ENCODE peak calls at places on chromosomes 6 and 20, in nine cellular contexts. T is ELF-1; L is transverse colon; K is COLO829; P is HS-5; S is activated CD4-positive, CD25-positive, alpha-beta regulatory T cell; R is kidney tubule cell; M is activated naive CD4-positive, alpha-beta T cell treated with Interleukin-2 at 50 U/mL for 16 hours; A is heart right ventricle. O is an unnamed sample.

GRCh38 chr20:63363013-63363957 is 2.1 kb upstream of the CHRNA4 start:
- DNase-seq in T (peak; percentile 42), R (no peak), K (no peak), P (no peak), A (no peak), S (no peak), L (no peak), M (no peak), O (no peak)

GRCh38 chr20:33719277-33719988 is 677 bp downstream of the PXMP4 start:
- DNase-seq in K (no peak), P (no peak), M (no peak), L (peak; percentile 13), R (peak; percentile 6), S (no peak), T (no peak), A (no peak), O (no peak)

GRCh38 chr20:11686900-11687543 is 230.7 kb upstream of the BTBD3 start:
- DNase-seq in M (no peak), S (no peak), L (peak; percentile 30), T (peak; percentile 39), K (no peak), P (no peak), A (no peak), R (peak; percentile 68), O (no peak)

GRCh38 chr20:60266184-60266823 is 308.1 kb downstream of the CDH26 start:
- DNase-seq in L (no peak), S (no peak), P (no peak), M (no peak), A (no peak), R (no peak), T (no peak), K (no peak), O (no peak)

GRCh38 chr6:23213193-23213592 is 643.8 kb downstream of the HDGFL1 start:
- DNase-seq in R (no peak), M (no peak), A (no peak), L (no peak), P (no peak), S (no peak), T (no peak), K (no peak), O (no peak)

GRCh38 chr20:57135875-57136274 is 130.6 kb downstream of the BMP7 start:
- DNase-seq in R (no peak), K (no peak), S (no peak), A (no peak), T (no peak), P (no peak), M (no peak), L (no peak), O (no peak)

GRCh38 chr6:151553416-151554158 is 59.8 kb downstream of the CCDC170 start:
- DNase-seq in K (no peak), L (no peak), R (no peak), A (no peak), M (no peak), S (no peak), P (no peak), T (no peak), O (no peak)

GRCh38 chr6:118970866-118971265 is 35.9 kb upstream of the MCM9 start:
- DNase-seq in S (no peak), A (no peak), L (no peak), R (no peak), K (no peak), P (no peak), T (no peak), M (no peak), O (no peak)

GRCh38 chr20:57755609-57756008 is 45.8 kb upstream of the PMEPA1 start:
- DNase-seq in M (no peak), A (no peak), T (no peak), S (no peak), P (no peak), K (no peak), L (no peak), R (no peak), O (no peak)

GRCh38 chr6:298233-299049 is 6.2 kb downstream of the DUSP22 start:
- DNase-seq in T (no peak), A (peak; percentile 41), L (no peak), P (no peak), S (no peak), K (no peak), M (no peak), R (no peak), O (no peak)

GRCh38 chr6:147651249-147652063 is 143.0 kb downstream of the SAMD5 start:
- DNase-seq in K (peak; percentile 29), L (peak; percentile 20), A (peak; percentile 19), T (peak; percentile 15), R (peak; percentile 30), S (no peak), M (no peak), P (no peak), O (no peak)

GRCh38 chr6:118501099-118501498 is 47.0 kb upstream of the PLN start:
- DNase-seq in T (no peak), M (no peak), K (no peak), S (no peak), R (no peak), P (no peak), A (no peak), L (no peak), O (no peak)

GRCh38 chr6:113588646-113589045 is 268.5 kb upstream of the MARCKS start:
- DNase-seq in M (no peak), R (no peak), L (no peak), K (no peak), P (no peak), A (no peak), S (no peak), T (no peak), O (no peak)

GRCh38 chr6:13765570-13765969 is 48.8 kb downstream of the MCUR1 start:
- DNase-seq in R (peak; percentile 41), P (no peak), M (no peak), A (no peak), K (no peak), T (no peak), L (no peak), S (no peak), O (no peak)

GRCh38 chr20:44536139-44536538 is 14.3 kb upstream of the SERINC3 start:
- DNase-seq in K (no peak), A (no peak), M (no peak), L (peak; percentile 25), S (no peak), P (no peak), T (no peak), R (no peak), O (no peak)

GRCh38 chr6:83488448-83488847 is 23.9 kb upstream of the PRSS35 start:
- DNase-seq in R (no peak), S (no peak), T (no peak), A (no peak), L (no peak), M (no peak), K (no peak), P (no peak), O (no peak)

GRCh38 chr6:33592595-33593413 is 12.7 kb upstream of the BAK1 start:
- DNase-seq in S (no peak), P (no peak), K (no peak), M (peak; percentile 46), R (peak; percentile 90), A (no peak), T (peak; percentile 91), L (peak; percentile 78), O (peak; percentile 74)

GRCh38 chr6:135267085-135267484 is 86.0 kb downstream of the MYB start:
- DNase-seq in R (no peak), K (no peak), L (peak; percentile 59), A (no peak), M (no peak), S (no peak), P (no peak), T (no peak), O (no peak)

GRCh38 chr20:31758521-31758920 is 19.4 kb downstream of the TPX2 start:
- DNase-seq in A (no peak), K (no peak), S (no peak), M (no peak), T (no peak), P (no peak), R (no peak), L (no peak), O (no peak)

GRCh38 chr6:54846857-54847721 is 518 bp downstream of the FAM83B start:
- DNase-seq in A (no peak), M (no peak), L (peak; percentile 30), K (no peak), T (peak; percentile 60), R (peak; percentile 65), S (no peak), P (no peak), O (no peak)

GRCh38 chr6:46138281-46138680 is 8.5 kb downstream of the ENPP4 start:
- DNase-seq in S (no peak), A (no peak), K (no peak), M (no peak), T (no peak), R (peak; percentile 60), P (no peak), L (no peak), O (no peak)

GRCh38 chr6:150025201-150025917 is at the start of gene RAET1L:
- DNase-seq in K (peak; percentile 41), P (no peak), M (peak; percentile 32), A (peak; percentile 25), R (peak; percentile 82), L (peak; percentile 65), T (no peak), S (no peak), O (peak; percentile 47)

GRCh38 chr20:36408219-36408618 is 102.1 kb downstream of the DLGAP4 start:
- DNase-seq in T (no peak), P (no peak), A (no peak), M (no peak), S (no peak), L (peak; percentile 28), R (peak; percentile 39), K (no peak), O (no peak)

GRCh38 chr20:44970243-44970757 is 4.0 kb downstream of the STK4 start:
- DNase-seq in K (no peak), L (no peak), M (no peak), A (no peak), T (no peak), R (no peak), S (no peak), P (no peak), O (no peak)

GRCh38 chr6:166999845-167000253 is 652 bp downstream of the CEP43 start:
- DNase-seq in L (peak; percentile 49), R (peak; percentile 16), K (no peak), S (no peak), P (no peak), T (no peak), A (no peak), M (no peak), O (no peak)

GRCh38 chr20:50285376-50286173 is 94.9 kb downstream of the CEBPB start:
- DNase-seq in S (no peak), M (peak; percentile 12), A (no peak), L (no peak), T (no peak), R (peak; percentile 34), K (no peak), P (peak; percentile 83), O (no peak)

GRCh38 chr20:58854638-58855471 is 2.3 kb downstream of the GNAS start:
- DNase-seq in A (no peak), L (no peak), P (no peak), M (no peak), K (no peak), T (peak; percentile 57), R (no peak), S (no peak), O (no peak)

GRCh38 chr6:90290991-90291390 is 5.7 kb downstream of the BACH2 start:
- DNase-seq in A (no peak), R (no peak), P (no peak), L (no peak), T (no peak), S (no peak), M (no peak), K (peak; percentile 35), O (no peak)

GRCh38 chr20:40630723-40631631 is 58.1 kb downstream of the MAFB start:
- DNase-seq in L (no peak), T (no peak), A (no peak), S (no peak), P (no peak), R (no peak), K (no peak), M (no peak), O (no peak)

GRCh38 chr20:62993856-62994494 is 12.8 kb downstream of the BHLHE23 start:
- DNase-seq in T (no peak), L (no peak), K (no peak), M (no peak), R (no peak), P (no peak), A (no peak), S (no peak), O (no peak)

O was measured in Peyer's patch.